ENCODE peak calls at places on chromosomes 16 and 17, in eight cellular contexts. S, J, M, A, Y, F, B and H are unnamed samples.
A peak's percentile ranks its signal among the peaks of the same experiment; 100 is the strongest.

GRCh38 chr16:75402821-75403475 is 30.4 kb downstream of the CFDP1 start:
- DNase-seq in A (peak; percentile 69), S (no peak), M (no peak), Y (no peak), B (no peak), J (no peak), F (peak; percentile 33), H (no peak)

GRCh38 chr17:8016632-8017424 is 14.4 kb downstream of the GUCY2D start:
- DNase-seq in M (no peak), J (peak; percentile 41), B (peak; percentile 70), A (peak; percentile 76), F (peak; percentile 62), Y (peak; percentile 20), S (peak; percentile 86), H (peak; percentile 69)

GRCh38 chr17:8837438-8838075 is 29.9 kb downstream of the PIK3R6 start:
- DNase-seq in Y (no peak), B (peak; percentile 44), F (no peak), M (peak; percentile 48), J (no peak), S (no peak), A (peak; percentile 44), H (no peak)

GRCh38 chr17:66406701-66407644 is 104.6 kb downstream of the PRKCA start:
- DNase-seq in M (no peak), Y (no peak), J (no peak), B (no peak), A (no peak), S (no peak), F (no peak), H (no peak)

GRCh38 chr17:17752822-17753448 is 71.7 kb downstream of the RAI1 start:
- DNase-seq in M (no peak), F (no peak), Y (no peak), S (no peak), J (no peak), B (no peak), A (no peak), H (no peak)

GRCh38 chr16:9256196-9256595 is 164.8 kb downstream of the HAPSTR1 start:
- DNase-seq in F (peak; percentile 31), S (no peak), A (no peak), B (no peak), M (no peak), J (peak; percentile 25), Y (no peak), H (peak; percentile 73)

GRCh38 chr16:4115209-4115940 is 867 bp downstream of the ADCY9 start:
- DNase-seq in Y (peak; percentile 19), J (peak; percentile 41), F (peak; percentile 71), A (peak; percentile 84), S (peak; percentile 86), M (peak; percentile 76), B (peak; percentile 76), H (peak; percentile 73)

GRCh38 chr17:416293-417206 is 63.9 kb upstream of the RPH3AL start:
- DNase-seq in S (no peak), B (no peak), Y (peak; percentile 44), J (no peak), A (no peak), M (no peak), F (no peak), H (no peak)

GRCh38 chr17:180380-181212 is 854 bp downstream of the DOC2B start:
- DNase-seq in F (no peak), Y (no peak), A (no peak), M (no peak), J (no peak), S (no peak), B (no peak), H (peak; percentile 62)

DNA sequence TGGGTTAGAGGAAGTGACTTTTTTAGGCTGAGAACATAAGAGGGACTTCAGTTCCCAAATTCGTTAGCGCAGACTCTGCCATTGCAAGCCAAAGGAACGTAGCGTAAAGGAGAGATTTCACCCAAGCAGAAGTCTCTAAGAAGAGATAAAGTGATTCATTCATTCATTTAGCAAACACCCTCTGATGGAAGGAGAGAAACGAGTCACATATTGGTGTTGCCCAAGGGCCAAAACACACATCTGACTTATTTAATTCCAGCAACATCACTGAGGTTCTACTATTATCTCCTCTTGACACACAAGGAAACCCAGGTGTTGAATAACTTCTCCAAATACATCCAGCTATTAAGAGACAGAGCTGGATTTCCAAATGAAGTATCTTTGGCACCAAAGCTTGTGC is 85.7 kb upstream of the CACNG3 start:
- DNase-seq in M (no peak), B (no peak), J (no peak), Y (no peak), A (no peak), S (no peak), F (no peak), H (no peak)
- TF ChIP-seq CTCF in M (no peak), B (no peak), J (no peak), Y (no peak), A (no peak), S (no peak), F (no peak), H (no peak)

GRCh38 chr17:36629252-36629847 is 28.0 kb downstream of the MRM1 start:
- DNase-seq in F (peak; percentile 90), Y (peak; percentile 73), S (peak; percentile 82), J (peak; percentile 88), A (peak; percentile 75), M (peak; percentile 79), B (peak; percentile 83), H (peak; percentile 88)
- TF ChIP-seq CTCF in F (peak; percentile 96), Y (peak; percentile 98), S (peak; percentile 99), J (peak; percentile 98), A (peak; percentile 95), M (peak; percentile 96), B (peak; percentile 90), H (peak; percentile 100)

GRCh38 chr17:9907131-9907530 is 2.1 kb upstream of the RCVRN start:
- DNase-seq in Y (no peak), B (no peak), S (peak; percentile 35), J (no peak), A (no peak), M (peak; percentile 9), F (no peak), H (no peak)

GRCh38 chr17:9904277-9905077 is 594 bp downstream of the RCVRN start:
- DNase-seq in F (no peak), J (no peak), M (no peak), A (no peak), B (no peak), S (peak; percentile 61), Y (no peak), H (no peak)

GRCh38 chr17:9906616-9907015 is 1.5 kb upstream of the RCVRN start:
- DNase-seq in F (no peak), J (no peak), B (no peak), M (peak; percentile 59), S (peak; percentile 37), Y (no peak), A (no peak), H (no peak)

GRCh38 chr17:9905078-9905415 is at the start of gene RCVRN:
- DNase-seq in Y (no peak), M (peak; percentile 42), J (no peak), B (no peak), F (no peak), A (no peak), S (no peak), H (no peak)

DNA sequence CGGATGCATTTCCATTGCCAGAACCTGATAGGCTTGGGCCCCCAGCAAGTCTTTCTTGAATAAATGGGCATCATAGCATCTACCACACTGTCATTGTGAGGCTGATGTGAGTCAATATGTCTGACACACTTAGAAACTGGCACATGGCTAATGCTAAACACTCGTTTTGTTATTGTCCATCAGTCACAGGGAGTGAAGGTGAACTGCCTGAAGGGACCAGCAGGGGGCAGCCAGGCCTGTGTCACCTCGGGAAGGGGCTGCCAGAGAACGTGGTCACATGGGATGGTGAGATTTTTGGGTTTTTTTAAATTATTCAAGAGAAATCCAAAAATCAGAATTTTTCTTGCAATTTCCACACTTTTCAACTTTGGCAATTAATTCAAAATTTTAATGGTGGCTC is 831 bp upstream of the RCVRN start:
- DNase-seq in F (peak; percentile 72), A (peak; percentile 46), B (no peak), Y (no peak), J (peak; percentile 27), M (peak; percentile 53), S (peak; percentile 47), H (peak; percentile 69)
- TF ChIP-seq CTCF in F (peak; percentile 38), A (peak; percentile 71), B (no peak), Y (no peak), J (peak; percentile 67), M (peak; percentile 26), S (peak; percentile 54), H (peak; percentile 66)

DNA sequence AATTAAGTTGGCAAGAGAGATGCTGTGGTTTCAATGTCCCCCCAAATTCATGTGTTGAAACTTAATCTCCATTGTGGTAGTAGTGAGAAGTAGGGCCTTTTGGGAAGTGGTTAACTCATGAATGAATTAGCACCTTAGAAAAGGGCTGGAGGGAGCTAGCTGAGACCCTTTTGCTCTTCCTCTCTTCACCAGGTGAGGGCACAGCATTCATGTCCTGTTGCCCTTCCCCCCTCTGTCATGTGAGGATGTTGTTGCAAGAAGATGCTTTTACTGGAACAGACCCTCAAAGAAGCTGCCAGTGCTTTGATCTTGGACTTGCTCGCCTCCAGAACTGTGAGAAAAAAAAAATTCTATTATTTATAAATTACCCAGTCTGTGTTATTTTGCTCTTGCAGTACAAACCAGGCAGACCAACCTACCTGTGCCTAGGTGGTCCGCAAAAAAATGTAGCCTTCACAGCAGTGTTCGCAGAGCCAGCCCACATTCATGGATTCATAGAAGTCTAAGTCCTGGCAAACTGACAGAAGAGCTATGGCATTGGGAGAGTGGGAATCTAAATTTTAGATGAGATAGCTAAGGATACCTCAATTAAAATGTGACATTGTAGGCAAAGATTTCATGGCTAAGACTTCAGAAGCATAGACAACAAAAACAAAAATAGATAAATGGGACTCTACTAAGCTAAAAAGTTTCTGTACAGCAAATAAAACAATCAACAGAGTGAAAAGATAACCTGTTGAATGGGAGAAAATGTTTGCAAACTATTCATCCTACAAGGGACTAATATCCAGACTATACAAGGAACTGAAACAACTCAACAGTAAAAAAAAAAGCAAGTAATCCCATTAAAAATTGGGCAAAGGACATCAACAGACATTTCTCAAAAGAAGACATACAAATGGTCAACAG is 32.0 kb upstream of the ABCA5 start:
- DNase-seq in Y (no peak), S (no peak), M (no peak), A (no peak), F (no peak), B (no peak), J (no peak), H (no peak)
- TF ChIP-seq CTCF in Y (peak; percentile 16), S (no peak), M (no peak), A (no peak), F (peak; percentile 36), B (no peak), J (peak; percentile 47), H (no peak)

GRCh38 chr17:77744268-77744988 is 214.1 kb upstream of the TNRC6C start:
- DNase-seq in Y (no peak), A (peak; percentile 17), S (peak; percentile 43), B (peak; percentile 61), M (peak; percentile 71), J (no peak), F (no peak), H (no peak)

GRCh38 chr17:77738666-77739531 is 219.6 kb upstream of the TNRC6C start:
- DNase-seq in F (no peak), A (peak; percentile 59), J (no peak), M (peak; percentile 89), S (peak; percentile 28), Y (no peak), B (peak; percentile 84), H (no peak)

GRCh38 chr17:77742579-77742978 is 215.9 kb upstream of the TNRC6C start:
- DNase-seq in F (no peak), S (peak; percentile 4), Y (no peak), M (peak; percentile 31), B (no peak), A (no peak), J (no peak), H (no peak)

GRCh38 chr17:77740481-77740880 is 218.0 kb upstream of the TNRC6C start:
- DNase-seq in F (no peak), M (peak; percentile 25), Y (no peak), B (peak; percentile 38), J (no peak), A (no peak), S (peak; percentile 8), H (no peak)

GRCh38 chr17:77741109-77741508 is 217.4 kb upstream of the TNRC6C start:
- DNase-seq in F (no peak), M (peak; percentile 52), S (peak; percentile 57), J (no peak), B (peak; percentile 15), A (no peak), Y (peak; percentile 17), H (no peak)
- TF ChIP-seq CTCF in F (peak; percentile 27), M (no peak), S (peak; percentile 43), J (peak; percentile 47), B (peak; percentile 10), A (peak; percentile 35), Y (peak; percentile 60), H (peak; percentile 60)